ENCODE peak calls at places on chromosomes 12 and 14, in six cellular contexts. B is GOT3; D is Daoy; J is GM13976; R is stimulated activated CD8-positive, alpha-beta memory T cell treated with anti-CD3 and anti-CD28 coated beads, Interleukin-15, amount 100 ng/mL, for 24 hours; X is NCI-H1105 treated with DMSO at 0.1 percent for 48 hours. Z is an unnamed sample.
A peak's percentile ranks its signal among the peaks of the same experiment; 100 is the strongest.

GRCh38 chr12:88057994-88058718 is 29.0 kb upstream of the C12orf50 start:
- DNase-seq in J (no peak), D (no peak), B (no peak), R (no peak), X (no peak), Z (no peak)

GRCh38 chr12:24360907-24361306 is 411.4 kb upstream of the SOX5 start:
- DNase-seq in J (no peak), X (no peak), D (peak; percentile 12), R (no peak), B (no peak), Z (no peak)

GRCh38 chr12:109868182-109869051 is 11.9 kb downstream of the GLTP start:
- DNase-seq in B (no peak), J (no peak), X (no peak), R (no peak), D (no peak), Z (no peak)

GRCh38 chr12:34210183-34210582 is 187.9 kb downstream of the ALG10 start:
- DNase-seq in R (no peak), D (no peak), X (no peak), B (no peak), J (no peak), Z (no peak)

GRCh38 chr12:110004598-110004997 is 5.4 kb downstream of the ANKRD13A start:
- DNase-seq in D (no peak), R (no peak), J (peak; percentile 63), X (no peak), B (no peak), Z (no peak)

GRCh38 chr12:57726884-57727757 is 11.4 kb downstream of the AGAP2 start:
- DNase-seq in J (peak; percentile 32), B (no peak), D (no peak), X (no peak), R (no peak), Z (no peak)

GRCh38 chr14:90114554-90114953 is 52.8 kb downstream of the KCNK13 start:
- DNase-seq in B (no peak), R (no peak), J (no peak), X (no peak), D (peak; percentile 41), Z (no peak)

GRCh38 chr12:55692631-55693322 is 14.9 kb downstream of the ITGA7 start:
- DNase-seq in R (no peak), D (no peak), B (no peak), X (no peak), J (no peak), Z (no peak)

GRCh38 chr14:29919845-29920244 is 7.8 kb downstream of the PRKD1 start:
- DNase-seq in X (no peak), B (no peak), R (no peak), D (no peak), J (no peak), Z (no peak)

GRCh38 chr12:121668750-121669524 is 517 bp downstream of the MORN3 start:
- DNase-seq in X (no peak), R (no peak), D (peak; percentile 53), B (no peak), J (peak; percentile 49), Z (peak; percentile 22)

GRCh38 chr12:78918221-78918620 is 53.6 kb downstream of the SYT1 start:
- DNase-seq in B (no peak), R (no peak), J (no peak), D (no peak), X (no peak), Z (no peak)

GRCh38 chr12:2627343-2628191 is 167.2 kb upstream of the FKBP4 start:
- DNase-seq in X (peak; percentile 85), R (no peak), D (peak; percentile 25), B (no peak), J (no peak), Z (no peak)

GRCh38 chr12:1915082-1915968 is 3.1 kb downstream of the CACNA2D4 start:
- DNase-seq in J (peak; percentile 22), B (no peak), X (no peak), R (no peak), D (peak; percentile 2), Z (no peak)

GRCh38 chr12:132026796-132027500 is 77.2 kb downstream of the EP400 start:
- DNase-seq in B (no peak), J (no peak), X (no peak), R (no peak), D (no peak), Z (no peak)

GRCh38 chr12:67442347-67442841 is 173.2 kb downstream of the CAND1 start:
- DNase-seq in D (peak; percentile 80), R (no peak), X (peak; percentile 87), B (no peak), J (no peak), Z (peak; percentile 35)

GRCh38 chr12:94025730-94026129 is 122.6 kb upstream of the PLXNC1 start:
- DNase-seq in X (no peak), D (no peak), B (no peak), J (no peak), R (no peak), Z (no peak)

GRCh38 chr12:25328082-25328712 is 77.5 kb upstream of the KRAS start:
- DNase-seq in X (no peak), J (no peak), R (no peak), D (peak; percentile 28), B (no peak), Z (no peak)

GRCh38 chr12:79452906-79453305 is 237.9 kb downstream of the PAWR start:
- DNase-seq in B (no peak), D (peak; percentile 19), R (no peak), X (no peak), J (no peak), Z (no peak)

GRCh38 chr12:50517456-50518048 is 12.8 kb downstream of the DIP2B start:
- DNase-seq in J (peak; percentile 69), R (no peak), B (no peak), X (no peak), D (no peak), Z (no peak)

GRCh38 chr12:65164774-65165173 is 4.6 kb upstream of the LEMD3 start:
- DNase-seq in D (no peak), R (no peak), X (no peak), B (no peak), J (no peak), Z (no peak)

GRCh38 chr12:62720661-62721330 is 214.2 kb downstream of the PPM1H start:
- DNase-seq in D (no peak), R (no peak), B (no peak), J (no peak), X (peak; percentile 34), Z (no peak)

GRCh38 chr12:87596134-87596533 is 433.1 kb downstream of the C12orf50 start:
- DNase-seq in R (no peak), J (no peak), X (no peak), D (no peak), B (no peak), Z (no peak)

GRCh38 chr12:123119808-123120207 is 31.1 kb downstream of the PITPNM2 start:
- DNase-seq in B (no peak), X (no peak), R (no peak), D (no peak), J (peak; percentile 83), Z (no peak)

GRCh38 chr14:34336501-34336900 is 125.5 kb downstream of the SPTSSA start:
- DNase-seq in J (no peak), X (no peak), D (no peak), R (no peak), B (no peak), Z (no peak)